ENCODE peak calls at places on chromosomes 6 and 20, in seven cellular contexts. W is hypothalamus; V is smooth muscle cell of the brain vasculature; Q is HTR-8/SVneo; I is islet precursor cell; X is stimulated activated naive CD4-positive, alpha-beta T cell; P is CD4-positive, alpha-beta T cell. T is an unnamed sample.

GRCh38 chr6:1286972-1287600 is 24.8 kb upstream of the FOXQ1 start:
- DNase-seq in W (no peak), V (peak; percentile 29), Q (no peak), I (peak; percentile 73), X (no peak), P (no peak), T (no peak)

GRCh38 chr20:19928379-19929360 is 88.5 kb upstream of the NAA20 start:
- DNase-seq in W (no peak), V (no peak), Q (no peak), I (no peak), X (no peak), P (no peak), T (no peak)

GRCh38 chr20:37295001-37295400 is 5.5 kb downstream of the MANBAL start:
- DNase-seq in W (no peak), V (peak; percentile 63), Q (peak; percentile 98), I (peak; percentile 95), X (no peak), P (no peak), T (no peak)

GRCh38 chr6:110196874-110197273 is 16.6 kb downstream of the CDC40 start:
- DNase-seq in W (no peak), V (no peak), Q (no peak), I (no peak), X (no peak), P (no peak), T (no peak)

GRCh38 chr6:15483060-15483459 is 179.8 kb downstream of the DTNBP1 start:
- DNase-seq in W (no peak), V (no peak), Q (no peak), I (no peak), X (no peak), P (no peak), T (no peak)

GRCh38 chr6:352896-353470 is 38.6 kb upstream of the IRF4 start:
- DNase-seq in W (no peak), V (no peak), Q (no peak), I (no peak), X (no peak), P (no peak), T (no peak)

GRCh38 chr20:16927031-16927430 is 178.9 kb downstream of the OTOR start:
- DNase-seq in W (no peak), V (no peak), Q (no peak), I (no peak), X (no peak), P (no peak), T (no peak)

GRCh38 chr20:53751394-53752368 is 158.0 kb upstream of the ZNF217 start:
- DNase-seq in W (no peak), V (no peak), Q (no peak), I (no peak), X (peak; percentile 54), P (no peak), T (no peak)

GRCh38 chr6:154239392-154239791 is 117.2 kb downstream of the IPCEF1 start:
- DNase-seq in W (no peak), V (no peak), Q (no peak), I (no peak), X (no peak), P (no peak), T (no peak)

GRCh38 chr6:85405175-85405852 is 44.6 kb upstream of the NT5E start:
- DNase-seq in W (no peak), V (no peak), Q (no peak), I (no peak), X (no peak), P (no peak), T (no peak)

GRCh38 chr6:85810558-85810957 is 167.9 kb upstream of the SYNCRIP start:
- DNase-seq in W (no peak), V (no peak), Q (no peak), I (no peak), X (no peak), P (no peak), T (no peak)

GRCh38 chr6:87925373-87926060 is 122.1 kb upstream of the SPACA1 start:
- DNase-seq in W (no peak), V (no peak), Q (no peak), I (no peak), X (no peak), P (no peak), T (no peak)

GRCh38 chr20:63151554-63152321 is 64.2 kb downstream of the YTHDF1 start:
- DNase-seq in W (no peak), V (no peak), Q (no peak), I (no peak), X (no peak), P (no peak), T (no peak)

GRCh38 chr20:31760457-31761240 is 21.6 kb downstream of the TPX2 start:
- DNase-seq in W (no peak), V (no peak), Q (no peak), I (no peak), X (no peak), P (no peak), T (no peak)

GRCh38 chr20:35199696-35200095 is 26.8 kb upstream of the MMP24 start:
- DNase-seq in W (no peak), V (no peak), Q (no peak), I (no peak), X (no peak), P (no peak), T (no peak)

GRCh38 chr6:50853924-50854323 is 35.3 kb downstream of the TFAP2B start:
- DNase-seq in W (no peak), V (no peak), Q (no peak), I (no peak), X (no peak), P (no peak), T (no peak)

GRCh38 chr6:3506751-3507388 is 50.0 kb upstream of the SLC22A23 start:
- DNase-seq in W (no peak), V (no peak), Q (no peak), I (no peak), X (no peak), P (no peak), T (no peak)

GRCh38 chr6:109790131-109790530 is 99.0 kb downstream of the FIG4 start:
- DNase-seq in W (no peak), V (no peak), Q (peak; percentile 22), I (peak; percentile 65), X (no peak), P (no peak), T (no peak)

GRCh38 chr6:68458447-68458846 is 176.6 kb upstream of the ADGRB3 start:
- DNase-seq in W (no peak), V (no peak), Q (no peak), I (no peak), X (no peak), P (no peak), T (no peak)

GRCh38 chr6:37011656-37012378 is 6.4 kb downstream of the FGD2 start:
- DNase-seq in W (no peak), V (peak; percentile 58), Q (no peak), I (no peak), X (no peak), P (no peak), T (no peak)

GRCh38 chr20:47318596-47319516 is 37.6 kb downstream of the ZMYND8 start:
- DNase-seq in W (peak; percentile 81), V (no peak), Q (no peak), I (peak; percentile 94), X (peak; percentile 2), P (no peak), T (no peak)

GRCh38 chr20:35269055-35269781 is 8.7 kb downstream of the MMP24OS start:
- DNase-seq in W (peak; percentile 31), V (peak; percentile 26), Q (peak; percentile 82), I (peak; percentile 94), X (peak; percentile 24), P (no peak), T (no peak)

GRCh38 chr6:37285861-37286311 is 27.9 kb upstream of the TMEM217 start:
- DNase-seq in W (no peak), V (no peak), Q (no peak), I (no peak), X (no peak), P (no peak), T (no peak)

GRCh38 chr20:46348972-46349741 is 40.9 kb upstream of the CDH22 start:
- DNase-seq in W (peak; percentile 51), V (no peak), Q (peak; percentile 81), I (peak; percentile 78), X (peak; percentile 39), P (peak; percentile 22), T (no peak)

GRCh38 chr20:35547319-35547718 is 5.4 kb downstream of the ERGIC3 start:
- DNase-seq in W (no peak), V (no peak), Q (no peak), I (no peak), X (no peak), P (no peak), T (no peak)

GRCh38 chr6:41718828-41719227 is 16.6 kb downstream of the TFEB start:
- DNase-seq in W (no peak), V (no peak), Q (no peak), I (no peak), X (no peak), P (no peak), T (no peak)

GRCh38 chr20:34549291-34549928 is 9.1 kb upstream of the MAP1LC3A start:
- DNase-seq in W (no peak), V (no peak), Q (no peak), I (peak; percentile 80), X (no peak), P (no peak), T (no peak)

GRCh38 chr6:98716341-98716740 is 118.0 kb upstream of the POU3F2 start:
- DNase-seq in W (no peak), V (no peak), Q (no peak), I (peak; percentile 61), X (no peak), P (no peak), T (peak; percentile 16)

GRCh38 chr6:97304701-97305100 is 21.7 kb upstream of the MMS22L start:
- DNase-seq in W (no peak), V (no peak), Q (no peak), I (no peak), X (no peak), P (no peak), T (no peak)

GRCh38 chr20:46401478-46401860 is 4.9 kb downstream of the ELMO2 start:
- DNase-seq in W (no peak), V (no peak), Q (no peak), I (no peak), X (no peak), P (no peak), T (no peak)

GRCh38 chr20:822651-823325 is 10.7 kb upstream of the FAM110A start:
- DNase-seq in W (no peak), V (no peak), Q (no peak), I (peak; percentile 41), X (no peak), P (no peak), T (no peak)

GRCh38 chr6:40721252-40721936 is 134.2 kb upstream of the LRFN2 start:
- DNase-seq in W (no peak), V (no peak), Q (no peak), I (no peak), X (no peak), P (no peak), T (no peak)

GRCh38 chr20:18323705-18324104 is 35.4 kb downstream of the ZNF133 start:
- DNase-seq in W (no peak), V (no peak), Q (no peak), I (no peak), X (no peak), P (no peak), T (no peak)

GRCh38 chr6:28710466-28711191 is 184.9 kb downstream of the GPX5 start:
- DNase-seq in W (no peak), V (no peak), Q (no peak), I (peak; percentile 74), X (no peak), P (no peak), T (peak; percentile 76)

T was measured in SK-N-MC.